ENCODE peak calls at places on chromosome 15, in five cellular contexts. Y, V, B, E and X are unnamed samples.

GRCh38 chr15:68576253-68577236 is 2.2 kb upstream of the CORO2B start:
- DNase-seq in B (no peak), Y (no peak), V (no peak), E (no peak), X (no peak)

GRCh38 chr15:88077249-88077810 is 179.2 kb downstream of the NTRK3 start:
- DNase-seq in B (no peak), V (no peak), E (no peak), Y (no peak), X (no peak)

GRCh38 chr15:62138124-62138523 is 27.0 kb downstream of the C2CD4B start:
- DNase-seq in V (no peak), B (no peak), Y (no peak), E (no peak), X (no peak)

GRCh38 chr15:94576889-94577533 is 345.6 kb downstream of the MCTP2 start:
- DNase-seq in Y (no peak), V (no peak), B (peak; percentile 10), E (peak; percentile 64), X (no peak)

GRCh38 chr15:101439920-101440319 is 49.6 kb downstream of the PCSK6 start:
- DNase-seq in E (no peak), V (no peak), B (no peak), Y (no peak), X (no peak)

GRCh38 chr15:69462030-69462492 is 9.4 kb downstream of the RPLP1 start:
- DNase-seq in E (no peak), Y (no peak), V (peak; percentile 86), B (peak; percentile 50), X (peak; percentile 40)

GRCh38 chr15:97566957-97567356 is 393.5 kb upstream of the ARRDC4 start:
- DNase-seq in E (no peak), V (no peak), B (no peak), Y (no peak), X (no peak)

GRCh38 chr15:73593278-73594074 is 39.7 kb downstream of the NPTN start:
- DNase-seq in Y (no peak), V (no peak), E (no peak), B (no peak), X (no peak)

GRCh38 chr15:65132841-65133549 is 613 bp downstream of the PDCD7 start:
- DNase-seq in B (peak; percentile 44), E (peak; percentile 68), V (peak; percentile 87), Y (no peak), X (peak; percentile 46)

GRCh38 chr15:58546635-58547627 is 115.1 kb downstream of the LIPC start:
- DNase-seq in E (no peak), V (no peak), B (no peak), Y (no peak), X (peak; percentile 36)

GRCh38 chr15:68383161-68384074 is 48.5 kb downstream of the ITGA11 start:
- DNase-seq in V (no peak), E (peak; percentile 63), B (peak; percentile 23), Y (no peak), X (no peak)

GRCh38 chr15:74955796-74956647 is 550 bp downstream of the RPP25 start:
- DNase-seq in V (peak; percentile 92), E (peak; percentile 30), B (peak; percentile 88), Y (no peak), X (peak; percentile 79)

GRCh38 chr15:64599716-64600115 is 139.3 kb downstream of the ZNF609 start:
- DNase-seq in Y (no peak), B (no peak), V (no peak), E (no peak), X (no peak)

GRCh38 chr15:98147415-98147814 is 186.9 kb downstream of the ARRDC4 start:
- DNase-seq in E (peak; percentile 23), Y (no peak), B (no peak), V (no peak), X (no peak)

GRCh38 chr15:69593981-69594966 is 141.7 kb downstream of the RPLP1 start:
- DNase-seq in V (no peak), E (no peak), B (peak; percentile 90), Y (peak; percentile 73), X (peak; percentile 92)

GRCh38 chr15:70762469-70763119 is 764 bp downstream of the UACA start:
- DNase-seq in V (peak; percentile 87), E (no peak), Y (no peak), B (peak; percentile 50), X (no peak)

GRCh38 chr15:75989045-75989444 is 23.2 kb downstream of the NRG4 start:
- DNase-seq in V (no peak), E (no peak), Y (no peak), B (no peak), X (no peak)

GRCh38 chr15:43412096-43412495 is 41.2 kb downstream of the TUBGCP4 start:
- DNase-seq in E (no peak), V (no peak), B (no peak), Y (peak; percentile 3), X (no peak)

GRCh38 chr15:85379403-85380131 is 836 bp upstream of the AKAP13 start:
- DNase-seq in B (peak; percentile 41), Y (no peak), V (no peak), E (peak; percentile 49), X (peak; percentile 32)

GRCh38 chr15:58555168-58556027 is 123.6 kb downstream of the LIPC start:
- DNase-seq in B (peak; percentile 25), V (no peak), E (no peak), Y (no peak), X (no peak)

GRCh38 chr15:69666441-69666882 is 213.8 kb downstream of the RPLP1 start:
- DNase-seq in Y (no peak), V (peak; percentile 83), B (peak; percentile 17), E (no peak), X (no peak)

GRCh38 chr15:35448294-35448693 is 97.7 kb downstream of the DPH6 start:
- DNase-seq in Y (no peak), V (no peak), E (no peak), B (no peak), X (no peak)

GRCh38 chr15:47963265-47963664 is 157.5 kb upstream of the SLC24A5 start:
- DNase-seq in V (no peak), Y (no peak), B (no peak), E (no peak), X (no peak)

GRCh38 chr15:59292393-59292792 is 80.3 kb downstream of the MYO1E start:
- DNase-seq in B (no peak), V (no peak), Y (no peak), E (no peak), X (no peak)

GRCh38 chr15:43436395-43436794 is 56.6 kb downstream of the TP53BP1 start:
- DNase-seq in Y (no peak), E (no peak), V (no peak), B (no peak), X (no peak)

DNA sequence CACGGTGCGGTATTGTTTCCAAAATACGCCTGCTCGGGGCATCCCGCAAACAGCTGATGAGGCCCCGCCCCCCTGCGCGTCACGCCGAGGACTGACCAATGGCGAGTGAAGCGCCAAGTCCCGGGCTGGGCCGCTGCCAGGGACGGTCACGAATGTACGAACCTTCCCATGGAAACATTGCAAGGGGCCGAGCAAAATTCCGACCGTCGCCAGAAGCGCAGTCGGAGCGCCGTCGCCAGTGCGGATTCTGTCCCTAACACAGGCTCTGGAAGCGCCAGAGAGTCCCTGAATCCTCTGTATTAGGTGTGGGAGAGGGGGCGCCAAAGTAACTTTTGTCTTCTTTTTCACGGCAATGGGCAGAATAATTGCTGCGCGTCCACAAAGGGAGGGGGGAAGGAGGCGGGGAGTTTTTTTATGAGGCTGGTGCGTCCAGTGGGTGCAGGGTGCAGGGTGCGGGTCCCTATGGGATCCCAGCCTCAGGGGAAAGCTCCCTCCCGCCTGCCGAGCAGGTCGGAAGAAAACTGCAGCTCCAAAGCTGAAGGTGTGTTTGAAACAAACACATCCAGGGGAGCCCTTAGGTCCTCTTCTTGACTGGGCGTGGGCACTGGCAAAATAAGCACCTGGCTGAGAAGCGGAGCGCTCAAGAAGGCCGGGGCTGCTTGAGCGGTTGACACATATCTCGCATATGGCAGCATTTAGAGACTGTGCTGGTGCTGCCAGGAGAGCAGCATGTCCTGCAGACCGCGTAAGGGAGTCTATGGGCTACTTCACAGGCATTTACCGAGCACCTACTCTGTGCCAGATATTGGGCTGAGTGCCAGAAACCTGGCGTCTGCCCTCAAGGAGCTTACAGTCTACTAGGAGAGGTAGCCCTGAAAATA is at the start of gene BMF:
- DNase-seq in E (peak; percentile 98), Y (peak; percentile 90), V (peak; percentile 99), B (peak; percentile 100), X (peak; percentile 99)
- H3K27ac ChIP-seq in E (peak within 1 kb of the TSS; percentile 68), Y (no peak within 1 kb of the TSS), V (peak within 1 kb of the TSS; percentile 48), B (peak within 1 kb of the TSS; percentile 94), X (peak within 1 kb of the TSS; percentile 87)

DNA sequence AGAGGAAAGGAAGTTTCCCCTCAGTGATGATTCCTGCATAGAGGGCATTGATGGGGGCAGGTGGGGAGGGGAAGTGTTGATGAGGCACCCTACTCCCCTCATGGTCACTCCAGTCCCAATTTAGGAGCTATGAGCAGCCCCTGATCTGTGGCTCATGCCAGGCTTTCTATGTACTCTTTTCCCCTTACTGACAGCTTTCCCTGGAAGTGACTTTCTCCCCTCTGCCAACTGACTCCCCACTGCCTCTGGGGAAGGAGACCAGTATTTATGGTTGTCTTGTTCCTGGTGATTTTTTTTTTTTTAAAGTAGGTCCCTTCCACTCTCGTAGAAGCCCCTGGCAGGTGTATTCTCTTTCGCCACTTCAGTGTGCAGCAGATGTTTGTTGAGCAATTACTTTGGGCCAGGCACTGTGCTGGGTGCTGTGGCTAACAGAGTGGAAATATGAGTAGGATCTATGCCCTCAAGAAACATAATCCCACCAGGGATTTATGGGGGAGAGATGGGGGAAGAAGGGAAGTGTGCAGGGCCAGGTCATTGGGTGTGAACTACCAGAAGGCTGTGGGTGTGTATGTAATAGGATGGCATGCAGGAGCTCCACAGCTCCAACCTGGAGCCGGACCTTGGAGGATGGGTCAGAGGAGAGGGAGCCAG is 3.4 kb downstream of the SMAD6 start:
- DNase-seq in B (no peak), E (no peak), Y (no peak), V (no peak), X (no peak)
- H3K27ac ChIP-seq in B (peak overlapping the region; percentile 92), E (no peak overlapping the region), Y (no peak overlapping the region), V (no peak overlapping the region), X (no peak overlapping the region)

DNA sequence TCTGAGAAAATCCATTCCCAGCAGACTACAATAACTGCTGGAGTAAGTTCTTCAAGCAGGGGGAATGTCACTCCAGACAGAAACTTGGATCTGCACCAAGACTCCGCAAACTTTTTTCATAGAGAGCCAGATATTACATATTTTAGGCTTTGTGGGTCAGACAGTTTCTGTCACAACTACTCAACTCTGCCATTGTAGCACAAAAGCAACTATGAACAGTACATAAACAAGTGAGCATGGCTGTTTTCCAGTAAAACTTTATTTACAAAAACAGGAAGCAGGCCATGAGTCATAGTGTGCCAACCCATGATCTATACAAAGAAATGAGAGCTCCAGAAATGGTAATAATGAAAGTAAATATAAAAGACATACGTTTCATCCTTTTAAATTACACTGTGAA is 223.2 kb upstream of the CGNL1 start:
- DNase-seq in V (no peak), B (no peak), E (no peak), Y (no peak), X (no peak)
- H3K27ac ChIP-seq in V (no peak overlapping the region), B (no peak overlapping the region), E (no peak overlapping the region), Y (no peak overlapping the region), X (no peak overlapping the region)

DNA sequence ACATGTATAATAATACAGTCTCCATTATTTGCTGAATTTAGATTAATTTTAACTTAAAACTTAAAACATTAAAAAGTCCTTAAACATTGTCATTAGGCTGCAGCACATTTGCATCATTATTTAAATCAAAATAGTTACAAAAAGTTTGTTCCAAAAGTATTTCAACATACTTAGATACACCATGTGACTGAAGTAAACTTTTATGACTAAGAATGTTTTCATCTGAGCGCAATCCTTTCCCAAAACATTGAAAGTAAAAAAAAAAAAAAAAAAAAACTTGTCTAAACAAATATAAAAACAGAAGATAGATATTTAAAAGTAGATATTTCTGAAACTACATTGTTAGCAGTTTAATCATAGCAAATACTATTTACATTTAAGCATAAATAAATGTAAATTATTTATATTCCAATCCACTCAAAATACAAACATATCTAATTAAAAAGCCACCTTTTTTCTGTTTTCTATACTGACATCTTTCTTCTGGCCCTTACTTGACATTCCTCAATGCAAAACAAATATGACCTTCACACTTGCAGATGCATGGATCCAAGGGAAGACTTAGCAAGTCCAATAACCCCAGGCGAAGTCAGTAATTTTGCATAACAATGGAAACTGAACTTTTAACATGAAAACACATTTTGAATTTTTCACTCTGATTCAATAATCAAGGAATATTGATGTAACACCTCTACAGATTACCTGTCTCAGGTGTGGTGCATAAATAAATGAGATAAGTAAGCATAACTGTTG is 10.3 kb downstream of the FAM227B start:
- DNase-seq in V (no peak), E (no peak), Y (no peak), B (no peak), X (no peak)
- H3K27ac ChIP-seq in V (no peak overlapping the region), E (no peak overlapping the region), Y (no peak overlapping the region), B (no peak overlapping the region), X (no peak overlapping the region)